ENCODE peak calls at places on chromosomes 7 and 10, in five cellular contexts. A is mesothelial cell of epicardium, W is T-helper 2 cell, N is HCEC 1CT, X is fibroblast of lung. G is an unnamed sample.

GRCh38 chr10:7484456-7485266 is 73.8 kb upstream of the SFMBT2 start:
- DNase-seq in W (peak; percentile 99), N (no peak), A (no peak), X (no peak), G (peak; percentile 33)

GRCh38 chr10:86195521-86195920 is 171.1 kb downstream of the GRID1 start:
- DNase-seq in N (no peak), W (no peak), A (no peak), X (no peak), G (no peak)

GRCh38 chr7:134134004-134134403 is 6.9 kb downstream of the LRGUK start:
- DNase-seq in W (no peak), N (no peak), A (no peak), X (no peak), G (no peak)

GRCh38 chr10:72449842-72450495 is 95.2 kb upstream of the DNAJB12 start:
- DNase-seq in N (no peak), A (no peak), X (no peak), W (no peak), G (no peak)

GRCh38 chr7:1681581-1681980 is 11.5 kb downstream of the ELFN1 start:
- DNase-seq in X (no peak), N (no peak), W (no peak), A (no peak), G (no peak)

GRCh38 chr10:79285315-79286185 is 61.7 kb upstream of the PPIF start:
- DNase-seq in A (no peak), X (no peak), W (peak; percentile 94), N (no peak), G (no peak)

GRCh38 chr7:39154815-39155214 is 177.1 kb downstream of the POU6F2 start:
- DNase-seq in N (no peak), W (no peak), X (no peak), A (no peak), G (no peak)

GRCh38 chr7:126450269-126450671 is 802.5 kb downstream of the GRM8 start:
- DNase-seq in X (no peak), A (no peak), W (no peak), N (no peak), G (no peak)

GRCh38 chr7:128347573-128348147 is 4.0 kb upstream of the RBM28 start:
- DNase-seq in A (no peak), W (peak; percentile 35), X (no peak), N (peak; percentile 30), G (peak; percentile 34)

GRCh38 chr10:51675088-51675487 is 24.3 kb downstream of the CSTF2T start:
- DNase-seq in N (peak; percentile 74), A (no peak), W (no peak), X (no peak), G (no peak)

GRCh38 chr10:126661841-126662520 is 8.5 kb downstream of the C10orf90 start:
- DNase-seq in N (no peak), X (peak; percentile 94), A (no peak), W (no peak), G (no peak)

GRCh38 chr7:159076340-159076739 is 68.3 kb downstream of the VIPR2 start:
- DNase-seq in N (no peak), A (no peak), X (no peak), W (no peak), G (no peak)

GRCh38 chr10:128633864-128634541 is 507.8 kb upstream of the MKI67 start:
- DNase-seq in N (no peak), X (peak; percentile 20), W (no peak), A (no peak), G (no peak)

GRCh38 chr7:99098824-99099498 is 44.9 kb downstream of the SMURF1 start:
- DNase-seq in W (no peak), A (no peak), X (no peak), N (no peak), G (no peak)

GRCh38 chr7:92432299-92432946 is 14.9 kb upstream of the GATAD1 start:
- DNase-seq in W (no peak), A (no peak), X (no peak), N (no peak), G (no peak)

GRCh38 chr7:77655836-77656455 is 40.3 kb upstream of the RSBN1L start:
- DNase-seq in X (peak; percentile 51), W (no peak), N (no peak), A (no peak), G (no peak)

GRCh38 chr10:60236869-60237524 is 152.7 kb downstream of the ANK3 start:
- DNase-seq in W (peak; percentile 73), X (peak; percentile 22), A (no peak), N (no peak), G (no peak)

GRCh38 chr10:49176310-49177268 is 11.6 kb downstream of the TMEM273 start:
- DNase-seq in W (no peak), N (no peak), A (no peak), X (no peak), G (no peak)

GRCh38 chr10:77328272-77328816 is 309.3 kb downstream of the KCNMA1 start:
- DNase-seq in X (peak; percentile 33), W (peak; percentile 8), A (peak; percentile 61), N (no peak), G (peak; percentile 1)

GRCh38 chr10:124239666-124240065 is 146.3 kb upstream of the CHST15 start:
- DNase-seq in A (no peak), W (no peak), X (no peak), N (no peak), G (no peak)

GRCh38 chr10:61464461-61465215 is 11.5 kb upstream of the TMEM26 start:
- DNase-seq in X (peak; percentile 84), A (no peak), W (no peak), N (peak; percentile 88), G (no peak)

GRCh38 chr7:84195295-84196006 is 862 bp upstream of the SEMA3A start:
- DNase-seq in X (peak; percentile 28), W (peak; percentile 6), A (no peak), N (peak; percentile 34), G (no peak)

GRCh38 chr10:131839351-131839750 is 61.5 kb upstream of the PPP2R2D start:
- DNase-seq in A (no peak), X (no peak), W (no peak), N (no peak), G (no peak)

GRCh38 chr10:128274938-128275337 is 148.7 kb upstream of the MKI67 start:
- DNase-seq in X (no peak), A (no peak), N (no peak), W (peak; percentile 39), G (no peak)

GRCh38 chr7:92606985-92607384 is 16.8 kb upstream of the FAM133B start:
- DNase-seq in N (no peak), A (no peak), X (no peak), W (no peak), G (no peak)

GRCh38 chr7:24438232-24438631 is 135.0 kb upstream of the PALS2 start:
- DNase-seq in X (no peak), W (peak; percentile 84), A (no peak), N (no peak), G (no peak)

G was measured in activated gamma-delta T cell treated with anti-CD3 and anti-CD28 coated beads, Interleukin-2, amount 50 U/mL, for 16 hours.